ENCODE peak calls at places on chromosomes 12 and 14, in eight cellular contexts. G, A, V, R, F, W, E and S are unnamed samples.

GRCh38 chr14:63717704-63718103 is 10.2 kb downstream of the SGPP1 start:
- DNase-seq in A (no peak), G (peak; percentile 35), V (peak; percentile 47), R (no peak), E (no peak), F (no peak), W (no peak), S (peak; percentile 33)

GRCh38 chr14:70708717-70709570 is 67.2 kb downstream of the TTC9 start:
- DNase-seq in E (no peak), F (no peak), W (no peak), V (no peak), R (no peak), A (no peak), G (no peak), S (no peak)

GRCh38 chr14:34778744-34779143 is 64.4 kb upstream of the CFL2 start:
- DNase-seq in R (no peak), V (no peak), A (no peak), G (no peak), F (no peak), E (no peak), W (no peak), S (no peak)

GRCh38 chr12:110658242-110658641 is 30.7 kb downstream of the HVCN1 start:
- DNase-seq in E (no peak), F (no peak), R (no peak), A (no peak), G (no peak), W (no peak), V (no peak), S (no peak)

GRCh38 chr12:132937476-132937875 is 18.6 kb downstream of the ZNF605 start:
- DNase-seq in V (peak; percentile 31), F (no peak), R (no peak), E (no peak), A (no peak), G (no peak), W (no peak), S (no peak)

GRCh38 chr12:109115758-109116610 is at the start of gene ACACB:
- DNase-seq in R (no peak), E (peak; percentile 27), V (no peak), G (no peak), A (no peak), W (no peak), F (no peak), S (no peak)

GRCh38 chr14:70013269-70013873 is 134.2 kb downstream of the SMOC1 start:
- DNase-seq in W (no peak), A (peak; percentile 66), R (no peak), E (no peak), V (peak; percentile 41), G (peak; percentile 42), F (no peak), S (no peak)

GRCh38 chr12:6118891-6119568 is 5.4 kb downstream of the VWF start:
- DNase-seq in A (peak; percentile 83), R (no peak), E (no peak), F (no peak), W (no peak), V (no peak), G (no peak), S (no peak)

GRCh38 chr12:108683906-108684556 is 47.3 kb downstream of the CORO1C start:
- DNase-seq in F (no peak), E (no peak), G (no peak), W (no peak), R (no peak), V (no peak), A (no peak), S (no peak)

GRCh38 chr14:56199976-56200577 is 81.9 kb downstream of the PELI2 start:
- DNase-seq in W (no peak), G (no peak), F (no peak), V (no peak), A (no peak), E (no peak), R (no peak), S (no peak)

GRCh38 chr12:113461666-113462065 is 10.0 kb downstream of the LHX5 start:
- DNase-seq in W (no peak), F (no peak), E (no peak), A (no peak), R (no peak), G (peak; percentile 21), V (peak; percentile 70), S (no peak)

GRCh38 chr14:105859717-105860614 is 333.6 kb downstream of the TMEM121 start:
- DNase-seq in E (no peak), F (peak; percentile 17), A (peak; percentile 52), V (no peak), W (no peak), G (no peak), R (no peak), S (no peak)

GRCh38 chr12:5784626-5785130 is 160.4 kb downstream of the ANO2 start:
- DNase-seq in W (no peak), F (no peak), A (no peak), G (no peak), R (no peak), E (no peak), V (no peak), S (no peak)

GRCh38 chr12:26940820-26941219 is 2.5 kb downstream of the FGFR1OP2 start:
- DNase-seq in W (no peak), E (no peak), F (no peak), V (no peak), R (no peak), A (no peak), G (peak; percentile 18), S (no peak)

GRCh38 chr14:70665448-70666363 is 24.0 kb downstream of the TTC9 start:
- DNase-seq in G (peak; percentile 87), W (no peak), E (no peak), A (no peak), F (peak; percentile 85), R (no peak), V (peak; percentile 43), S (peak; percentile 54)

GRCh38 chr14:70394674-70395073 is 22.2 kb downstream of the SYNJ2BP start:
- DNase-seq in V (no peak), G (no peak), R (no peak), A (no peak), W (no peak), F (no peak), E (no peak), S (no peak)

GRCh38 chr14:95515523-95516517 is 630 bp downstream of the SYNE3 start:
- DNase-seq in F (peak; percentile 69), W (no peak), E (no peak), R (no peak), V (peak; percentile 37), G (no peak), A (peak; percentile 94), S (no peak)

GRCh38 chr12:26833692-26834168 is 736 bp upstream of the ITPR2 start:
- DNase-seq in G (no peak), A (peak; percentile 86), W (no peak), F (peak; percentile 75), E (no peak), R (no peak), V (peak; percentile 32), S (no peak)

GRCh38 chr12:76237086-76237701 is 111.0 kb downstream of the BBS10 start:
- DNase-seq in V (no peak), E (no peak), W (no peak), R (no peak), A (no peak), F (no peak), G (peak; percentile 88), S (no peak)

GRCh38 chr14:23513466-23514008 is 38.0 kb downstream of the ZFHX2 start:
- DNase-seq in G (no peak), W (no peak), F (no peak), A (no peak), R (no peak), E (no peak), V (no peak), S (no peak)

GRCh38 chr14:98931911-98932310 is 340.1 kb downstream of the BCL11B start:
- DNase-seq in A (no peak), E (no peak), V (no peak), R (no peak), G (no peak), W (no peak), F (no peak), S (no peak)

GRCh38 chr14:88384653-88385205 is 728 bp upstream of the SPATA7 start:
- DNase-seq in A (no peak), G (peak; percentile 32), W (no peak), R (no peak), V (no peak), E (no peak), F (no peak), S (no peak)

GRCh38 chr12:105740970-105741725 is 397.6 kb downstream of the NUAK1 start:
- DNase-seq in V (no peak), W (no peak), F (no peak), G (no peak), E (no peak), R (no peak), A (no peak), S (no peak)

GRCh38 chr14:29648045-29648444 is 279.6 kb downstream of the PRKD1 start:
- DNase-seq in F (no peak), E (no peak), W (no peak), A (no peak), R (no peak), V (no peak), G (no peak), S (no peak)

GRCh38 chr14:68089146-68089715 is 269.7 kb downstream of the RAD51B start:
- DNase-seq in E (no peak), F (no peak), W (no peak), A (no peak), V (peak; percentile 88), R (peak; percentile 69), G (peak; percentile 78), S (peak; percentile 78)

GRCh38 chr14:86865934-86866333 is 1127.0 kb downstream of the GALC start:
- DNase-seq in E (no peak), A (no peak), R (no peak), W (no peak), G (no peak), V (no peak), F (no peak), S (no peak)
- TF ChIP-seq CTCF in E (no peak), A (no peak), R (no peak), W (no peak), G (no peak), V (no peak), F (no peak), S (peak; percentile 22)

GRCh38 chr14:102213984-102214658 is 74.4 kb downstream of the WDR20 start:
- DNase-seq in E (no peak), G (no peak), V (peak; percentile 12), W (no peak), R (no peak), F (no peak), A (no peak), S (no peak)
- TF ChIP-seq CTCF in E (no peak), G (peak; percentile 7), V (peak; percentile 32), W (no peak), R (peak; percentile 13), F (no peak), A (no peak), S (peak; percentile 45)

GRCh38 chr12:20018406-20018805 is 349.9 kb upstream of the PDE3A start:
- DNase-seq in G (no peak), V (no peak), R (no peak), A (no peak), F (no peak), E (no peak), W (no peak), S (no peak)

GRCh38 chr12:20028033-20028432 is 340.3 kb upstream of the PDE3A start:
- DNase-seq in G (no peak), A (no peak), E (no peak), F (no peak), W (no peak), R (no peak), V (no peak), S (no peak)

GRCh38 chr12:20024194-20024593 is 344.1 kb upstream of the PDE3A start:
- DNase-seq in V (no peak), R (no peak), E (no peak), A (no peak), F (no peak), W (no peak), G (no peak), S (no peak)
- TF ChIP-seq CTCF in V (no peak), R (no peak), E (no peak), A (no peak), F (no peak), W (no peak), G (no peak), S (no peak)

GRCh38 chr12:14769462-14769836 is 33.8 kb downstream of the WBP11 start:
- DNase-seq in G (no peak), R (no peak), W (no peak), A (peak; percentile 89), F (peak; percentile 71), V (peak; percentile 59), E (no peak), S (peak; percentile 66)
- TF ChIP-seq CTCF in G (no peak), R (no peak), W (no peak), A (no peak), F (no peak), V (no peak), E (no peak), S (no peak)